ENCODE peak calls at places on chromosome 12, in ten cellular contexts. Y is body of pancreas; N is CD8-positive, alpha-beta T cell; S is psoas muscle; U is IMR-90; V is upper lobe of right lung; A is upper lobe of left lung; P is CD4-positive, CD25-positive, alpha-beta regulatory T cell; F is right cardiac atrium; G is aorta. Z is an unnamed sample. For H3K9me3 and H3K27me3, the result is how much of the 10 kb centered on the place peaks cover.

GRCh38 chr12:74889563-74890236 is 319.9 kb downstream of the KCNC2 start:
- ATAC-seq in Y (peak), N (no peak), S (peak), U (peak), V (peak), A (peak), P (no peak), F (no peak), G (no peak), Z (no peak)

GRCh38 chr12:77830502-77830901 is at the start of gene NAV3:
- ATAC-seq in Y (peak), N (no peak), S (no peak), U (no peak), V (no peak), A (no peak), P (no peak), F (peak), G (peak), Z (peak)

GRCh38 chr12:19671695-19672094 is 232.4 kb downstream of the AEBP2 start:
- ATAC-seq in Y (no peak), N (no peak), S (no peak), U (no peak), V (no peak), A (no peak), P (no peak), F (no peak), G (no peak), Z (no peak)

GRCh38 chr12:111068281-111068680 is 147.9 kb upstream of the MYL2 start:
- ATAC-seq in Y (no peak), N (peak), S (no peak), U (no peak), V (no peak), A (no peak), P (peak), F (no peak), G (no peak), Z (no peak)

GRCh38 chr12:113470871-113471618 is 626 bp downstream of the LHX5 start:
- ATAC-seq in Y (no peak), N (no peak), S (no peak), U (no peak), V (no peak), A (no peak), P (no peak), F (no peak), G (peak), Z (no peak)

GRCh38 chr12:120726961-120727360 is 1.3 kb downstream of the ACADS start:
- ATAC-seq in Y (no peak), N (no peak), S (no peak), U (no peak), V (no peak), A (no peak), P (no peak), F (no peak), G (no peak), Z (no peak)

GRCh38 chr12:15114501-15114900 is 106.7 kb downstream of the RERG start:
- ATAC-seq in Y (no peak), N (no peak), S (no peak), U (no peak), V (no peak), A (no peak), P (no peak), F (no peak), G (no peak), Z (no peak)

GRCh38 chr12:53862206-53862605 is 76.4 kb upstream of the HOXC13 start:
- ATAC-seq in Y (no peak), N (no peak), S (no peak), U (no peak), V (no peak), A (no peak), P (no peak), F (no peak), G (no peak), Z (no peak)

GRCh38 chr12:75969768-75970167 is 61.8 kb downstream of the PHLDA1 start:
- ATAC-seq in Y (no peak), N (no peak), S (no peak), U (no peak), V (peak), A (peak), P (peak), F (peak), G (no peak), Z (peak)

GRCh38 chr12:112124918-112125249 is 476 bp upstream of the TRAFD1 start:
- ATAC-seq in Y (no peak), N (no peak), S (no peak), U (no peak), V (no peak), A (no peak), P (no peak), F (no peak), G (no peak), Z (no peak)

GRCh38 chr12:50363141-50363540 is 33.3 kb downstream of the FAM186A start:
- ATAC-seq in Y (no peak), N (no peak), S (no peak), U (no peak), V (no peak), A (no peak), P (no peak), F (no peak), G (no peak), Z (no peak)

GRCh38 chr12:76915381-76916169 is 36.8 kb upstream of the CSRP2 start:
- ATAC-seq in Y (no peak), N (no peak), S (no peak), U (peak), V (no peak), A (no peak), P (no peak), F (no peak), G (peak), Z (no peak)

GRCh38 chr12:69510176-69510827 is 40.1 kb downstream of the FRS2 start:
- ATAC-seq in Y (peak), N (no peak), S (no peak), U (no peak), V (no peak), A (no peak), P (no peak), F (peak), G (no peak), Z (no peak)

GRCh38 chr12:95942532-95943230 is at the start of gene CCDC38:
- ATAC-seq in Y (peak), N (peak), S (peak), U (peak), V (peak), A (peak), P (peak), F (peak), G (peak), Z (peak)

GRCh38 chr12:112977641-112978040 is 678 bp upstream of the OAS2 start:
- ATAC-seq in Y (no peak), N (no peak), S (no peak), U (no peak), V (peak), A (no peak), P (no peak), F (peak), G (no peak), Z (no peak)

GRCh38 chr12:65522956-65523857 is 244.7 kb downstream of the MSRB3 start:
- ATAC-seq in Y (no peak), N (no peak), S (no peak), U (no peak), V (no peak), A (no peak), P (no peak), F (peak), G (no peak), Z (no peak)

GRCh38 chr12:71400481-71400880 is 39.1 kb upstream of the LGR5 start:
- ATAC-seq in Y (no peak), N (no peak), S (no peak), U (no peak), V (no peak), A (no peak), P (no peak), F (no peak), G (no peak), Z (no peak)

GRCh38 chr12:110744176-110744575 is 1.5 kb upstream of the PPP1CC start:
- ATAC-seq in Y (peak), N (no peak), S (no peak), U (peak), V (no peak), A (no peak), P (no peak), F (no peak), G (no peak), Z (no peak)

GRCh38 chr12:92529944-92530343 is 172.8 kb upstream of the PLEKHG7 start:
- ATAC-seq in Y (no peak), N (no peak), S (no peak), U (no peak), V (no peak), A (no peak), P (no peak), F (no peak), G (no peak), Z (no peak)

GRCh38 chr12:51326762-51327439 is 2.9 kb upstream of the BIN2 start:
- ATAC-seq in Y (no peak), N (no peak), S (no peak), U (peak), V (peak), A (peak), P (peak), F (peak), G (peak), Z (peak)

GRCh38 chr12:107654866-107655265 is 30.7 kb upstream of the PWP1 start:
- ATAC-seq in Y (no peak), N (no peak), S (no peak), U (no peak), V (no peak), A (no peak), P (no peak), F (peak), G (no peak), Z (no peak)

GRCh38 chr12:11347810-11348209 is 37.6 kb upstream of the PRB4 start:
- ATAC-seq in Y (no peak), N (no peak), S (no peak), U (no peak), V (no peak), A (no peak), P (no peak), F (no peak), G (no peak), Z (no peak)

GRCh38 chr12:50188280-50188781 is 21.2 kb upstream of the CERS5 start:
- ATAC-seq in Y (no peak), N (no peak), S (peak), U (peak), V (peak), A (no peak), P (no peak), F (peak), G (no peak), Z (peak)

GRCh38 chr12:48128800-48129199 is 9.6 kb downstream of the PFKM start:
- ATAC-seq in Y (no peak), N (no peak), S (no peak), U (peak), V (no peak), A (no peak), P (no peak), F (no peak), G (no peak), Z (no peak)

GRCh38 chr12:104565606-104566243 is 109.0 kb downstream of the CHST11 start:
- ATAC-seq in Y (no peak), N (no peak), S (no peak), U (no peak), V (peak), A (no peak), P (no peak), F (peak), G (no peak), Z (no peak)

GRCh38 chr12:127696963-127697362 is 570.0 kb upstream of the TMEM132C start:
- ATAC-seq in Y (no peak), N (no peak), S (no peak), U (no peak), V (peak), A (peak), P (no peak), F (no peak), G (peak), Z (peak)

GRCh38 chr12:45309826-45310626 is 94.1 kb downstream of the ANO6 start:
- ATAC-seq in Y (no peak), N (no peak), S (no peak), U (peak), V (no peak), A (no peak), P (no peak), F (peak), G (peak), Z (peak)

GRCh38 chr12:110754101-110754793 is 11.6 kb upstream of the PPP1CC start:
- ATAC-seq in Y (peak), N (no peak), S (no peak), U (no peak), V (no peak), A (no peak), P (no peak), F (peak), G (no peak), Z (peak)

GRCh38 chr12:46373303-46374182 is 970 bp upstream of the SLC38A2 start:
- ATAC-seq in Y (no peak), N (no peak), S (peak), U (peak), V (peak), A (no peak), P (no peak), F (peak), G (peak), Z (peak)

GRCh38 chr12:76921072-76921471 is 42.3 kb upstream of the CSRP2 start:
- ATAC-seq in Y (no peak), N (no peak), S (no peak), U (no peak), V (no peak), A (no peak), P (no peak), F (no peak), G (no peak), Z (no peak)

GRCh38 chr12:104519190-104519857 is 62.6 kb downstream of the CHST11 start:
- ATAC-seq in Y (no peak), N (peak), S (no peak), U (no peak), V (no peak), A (no peak), P (peak), F (no peak), G (no peak), Z (no peak)

GRCh38 chr12:111211910-111212757 is 156.8 kb downstream of the PHETA1 start:
- ATAC-seq in Y (no peak), N (no peak), S (no peak), U (no peak), V (no peak), A (no peak), P (no peak), F (no peak), G (no peak), Z (no peak)

GRCh38 chr12:22598763-22599161 is 26.2 kb upstream of the ETNK1 start:
- ATAC-seq in Y (no peak), N (no peak), S (no peak), U (no peak), V (no peak), A (no peak), P (no peak), F (no peak), G (no peak), Z (no peak)

GRCh38 chr12:6044082-6044481 is 80.4 kb downstream of the VWF start:
- ATAC-seq in Y (no peak), N (no peak), S (no peak), U (no peak), V (no peak), A (no peak), P (no peak), F (no peak), G (no peak), Z (no peak)

GRCh38 chr12:121575051-121575450 is 5.8 kb downstream of the KDM2B start:
- ATAC-seq in Y (no peak), N (no peak), S (no peak), U (no peak), V (no peak), A (no peak), P (no peak), F (no peak), G (no peak), Z (no peak)

GRCh38 chr12:64700532-64700931 is 58.7 kb downstream of the GNS start:
- ATAC-seq in Y (no peak), N (no peak), S (no peak), U (no peak), V (no peak), A (no peak), P (no peak), F (no peak), G (no peak), Z (no peak)

GRCh38 chr12:110775997-110776396 is 33.3 kb upstream of the PPP1CC start:
- ATAC-seq in Y (no peak), N (no peak), S (no peak), U (no peak), V (no peak), A (no peak), P (no peak), F (no peak), G (no peak), Z (no peak)

GRCh38 chr12:27193854-27194544 is 50.1 kb upstream of the STK38L start:
- ATAC-seq in Y (peak), N (no peak), S (peak), U (peak), V (peak), A (peak), P (no peak), F (peak), G (peak), Z (peak)

GRCh38 chr12:41011939-41012338 is 176.2 kb upstream of the PDZRN4 start:
- ATAC-seq in Y (no peak), N (no peak), S (no peak), U (no peak), V (no peak), A (no peak), P (no peak), F (no peak), G (no peak), Z (no peak)
- H3K9me3 ChIP-seq in Y (under half), N (under half), S (under half), U (under half), V (under half), A (under half), P (under half), F (under half), G (under half), Z (under half)

GRCh38 chr12:34204830-34205285 is 182.6 kb downstream of the ALG10 start:
- ATAC-seq in Y (no peak), N (no peak), S (no peak), U (no peak), V (no peak), A (no peak), P (no peak), F (no peak), G (no peak), Z (no peak)

GRCh38 chr12:34205401-34205800 is 183.1 kb downstream of the ALG10 start:
- ATAC-seq in Y (no peak), N (no peak), S (no peak), U (no peak), V (no peak), A (no peak), P (no peak), F (no peak), G (no peak), Z (no peak)

GRCh38 chr12:34207858-34208257 is 185.6 kb downstream of the ALG10 start:
- ATAC-seq in Y (no peak), N (no peak), S (no peak), U (no peak), V (no peak), A (no peak), P (no peak), F (no peak), G (no peak), Z (no peak)

GRCh38 chr12:34206061-34206785 is 183.9 kb downstream of the ALG10 start:
- ATAC-seq in Y (no peak), N (no peak), S (no peak), U (no peak), V (no peak), A (no peak), P (no peak), F (no peak), G (no peak), Z (no peak)

DNA sequence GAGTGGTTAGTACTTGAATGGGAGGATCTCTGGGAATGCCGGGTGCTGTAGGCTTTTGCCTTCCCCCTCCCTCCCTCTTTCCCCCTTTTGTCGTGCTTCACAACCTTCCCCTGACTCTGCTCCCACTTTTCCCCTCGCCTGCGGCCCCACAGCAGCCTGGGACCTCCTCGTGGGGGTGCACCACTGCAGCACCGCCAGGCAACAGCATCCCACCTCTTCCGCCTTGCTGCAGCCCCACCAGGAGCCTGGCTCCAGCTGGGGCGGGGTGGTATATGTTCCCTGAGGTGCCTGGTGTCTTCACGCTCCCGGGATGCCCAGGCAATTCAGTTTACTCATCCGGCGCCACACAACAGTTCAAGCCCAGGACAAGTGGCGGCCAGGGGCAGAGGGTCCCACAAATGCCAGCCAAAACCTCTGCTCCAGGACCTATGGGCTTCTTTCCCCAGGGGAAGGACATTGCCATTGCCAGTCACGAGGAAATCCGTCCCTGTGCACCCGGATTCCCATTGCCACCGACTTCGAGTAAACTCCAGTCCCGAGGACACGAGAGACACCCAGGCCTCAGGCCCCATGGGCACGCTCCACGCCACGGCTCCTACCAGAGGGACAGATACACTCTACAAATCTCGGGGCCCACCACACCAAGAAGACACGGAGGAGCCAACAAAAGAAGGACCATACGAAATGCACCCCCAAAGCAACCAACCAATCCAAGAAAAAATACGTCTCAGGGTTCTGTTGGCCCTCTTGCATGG is 181.7 kb downstream of the ALG10 start:
- ATAC-seq in Y (no peak), N (no peak), S (no peak), U (no peak), V (no peak), A (no peak), P (no peak), F (no peak), G (no peak), Z (no peak)
- H3K27me3 ChIP-seq in Y (under half), N (under half), S (under half), U (under half), V (under half), A (under half), P (under half), F (under half), G (under half), Z (under half)

DNA sequence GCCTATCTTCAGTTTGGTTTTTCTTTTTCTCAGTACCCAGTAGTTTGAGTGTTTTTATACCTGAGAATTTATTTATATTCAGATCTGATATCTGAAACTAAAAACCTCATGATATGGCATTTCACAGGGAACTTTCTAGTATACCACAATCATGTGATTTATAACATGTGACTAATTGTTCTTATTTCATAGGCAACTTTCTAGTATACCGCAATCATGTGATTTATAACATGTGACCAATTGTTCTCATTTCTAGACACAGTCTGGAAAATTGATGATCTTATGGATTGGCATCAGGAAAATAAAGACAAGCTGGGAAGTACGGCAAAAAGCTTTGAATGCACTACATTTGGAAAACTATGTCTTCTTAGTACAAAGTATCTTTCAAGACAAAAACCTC is 20.6 kb downstream of the ZNF268 start:
- ATAC-seq in Y (no peak), N (no peak), S (no peak), U (no peak), V (no peak), A (no peak), P (no peak), F (no peak), G (no peak), Z (no peak)
- H3K9me3 ChIP-seq in Y (under half), N (half or more), S (half or more), U (under half), V (half or more), A (half or more), P (half or more), F (under half), G (under half), Z (half or more)

DNA sequence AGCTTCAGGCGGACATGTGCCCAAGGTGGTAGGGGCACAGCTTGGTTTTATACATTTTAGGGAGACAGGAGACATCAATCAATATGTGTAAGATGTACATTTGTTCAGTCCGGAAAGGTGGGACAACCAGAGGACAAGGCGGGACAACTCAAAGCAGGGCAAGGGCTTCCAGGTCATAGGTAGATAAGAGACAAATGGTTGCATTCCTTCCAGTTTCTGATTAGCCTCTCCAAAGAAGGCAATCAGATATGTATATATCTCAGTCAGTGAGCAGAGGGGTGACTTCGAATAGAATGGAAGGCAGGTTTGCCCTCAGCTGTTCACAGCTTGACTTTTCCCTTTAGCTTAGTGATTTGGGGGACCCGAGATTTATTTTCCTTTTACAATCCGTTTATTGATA is 7.0 kb upstream of the HSPB8 start:
- ATAC-seq in Y (no peak), N (no peak), S (no peak), U (no peak), V (no peak), A (no peak), P (no peak), F (no peak), G (no peak), Z (no peak)
- H3K27me3 ChIP-seq in Y (under half), N (under half), S (under half), U (under half), V (under half), A (under half), P (under half), F (under half), G (under half), Z (under half)

GRCh38 chr12:94353130-94353529 is 106.5 kb downstream of the CEP83 start:
- ATAC-seq in Y (no peak), N (no peak), S (no peak), U (no peak), V (no peak), A (no peak), P (no peak), F (no peak), G (no peak), Z (no peak)
- H3K9me3 ChIP-seq in Y (under half), N (under half), S (under half), U (under half), V (under half), A (under half), P (under half), F (under half), G (under half), Z (under half)

Z was measured in gastroesophageal sphincter.